ENCODE peak calls at places on chromosome 7, in nine cellular contexts. T is T-helper 2 cell; I is activated T-helper 9 cell treated with anti-CD3 and anti-CD28 coated beads, Interleukin-2, amount 50 U/mL, for 16 hours; N is HCT116; E is posterior cingulate gyrus; D is HEK293T; R is DMS 273 treated with DMSO at 0.1 percent for 48 hours; C is colonic mucosa; Z is T-helper 9 cell. G is an unnamed sample.

GRCh38 chr7:34133983-34134782 is 228.8 kb downstream of the BMPER start:
- DNase-seq in T (no peak), N (peak), Z (no peak), E (peak), D (peak), R (peak), I (no peak), C (peak), G (no peak)

GRCh38 chr7:158804335-158804734 is 25.0 kb downstream of the ESYT2 start:
- DNase-seq in I (no peak), N (no peak), D (no peak), C (no peak), E (no peak), Z (no peak), R (no peak), T (no peak), G (peak)

GRCh38 chr7:108147031-108147563 is 16.9 kb upstream of the LAMB4 start:
- DNase-seq in D (no peak), R (peak), Z (no peak), I (no peak), T (no peak), N (no peak), E (no peak), C (no peak), G (no peak)

GRCh38 chr7:107387077-107387476 is 82.8 kb upstream of the GPR22 start:
- DNase-seq in T (no peak), Z (no peak), N (no peak), C (no peak), R (peak), D (peak), E (no peak), I (no peak), G (no peak)

GRCh38 chr7:41238851-41239331 is 464.0 kb downstream of the INHBA start:
- DNase-seq in R (no peak), N (no peak), T (no peak), C (no peak), D (no peak), I (no peak), E (no peak), Z (no peak), G (no peak)

GRCh38 chr7:80721880-80722595 is 83.6 kb downstream of the CD36 start:
- DNase-seq in I (no peak), D (no peak), C (no peak), Z (no peak), N (peak), E (no peak), R (no peak), T (no peak), G (no peak)

GRCh38 chr7:47402941-47403340 is 179.0 kb downstream of the TNS3 start:
- DNase-seq in N (no peak), T (no peak), Z (no peak), D (no peak), R (no peak), E (no peak), I (no peak), C (no peak), G (no peak)

GRCh38 chr7:107870427-107871000 is 20.5 kb upstream of the DLD start:
- DNase-seq in I (no peak), T (no peak), E (no peak), D (no peak), R (no peak), N (no peak), C (no peak), Z (no peak), G (no peak)

GRCh38 chr7:98463837-98464557 is 63.1 kb upstream of the BAIAP2L1 start:
- DNase-seq in I (no peak), C (no peak), E (no peak), Z (no peak), N (no peak), T (no peak), D (no peak), R (no peak), G (no peak)

GRCh38 chr7:1700536-1701333 is 30.7 kb downstream of the ELFN1 start:
- DNase-seq in Z (no peak), E (no peak), R (no peak), D (no peak), N (no peak), T (no peak), C (no peak), I (no peak), G (no peak)

G was measured in effector memory CD8-positive, alpha-beta T cell.